ENCODE peak calls at places on chromosomes 16 and 17, in ten cellular contexts. F is foreskin melanocyte; N is iPS DF 19.7; M is stimulated activated CD8-positive, alpha-beta memory T cell treated with anti-CD3 and anti-CD28 coated beads, Interleukin-15, amount 100 ng/mL, for 4 hours; Y is NCI-H2029; V is NCI-H1436; E is RKO; J is left ventricle myocardium superior; R is HEK293T; K is IMR-90. W is an unnamed sample.

GRCh38 chr16:12976936-12977335 is 75.5 kb downstream of the SHISA9 start:
- DNase-seq in F (peak), N (no peak), M (no peak), Y (no peak), V (no peak), E (no peak), J (no peak), R (no peak), K (no peak), W (no peak)

GRCh38 chr17:50891577-50891989 is 25.4 kb upstream of the TOB1 start:
- DNase-seq in F (no peak), N (no peak), M (no peak), Y (no peak), V (no peak), E (no peak), J (no peak), R (no peak), K (no peak), W (no peak)

GRCh38 chr17:78144146-78144719 is 2.0 kb upstream of the C17orf99 start:
- DNase-seq in F (no peak), N (no peak), M (no peak), Y (no peak), V (no peak), E (no peak), J (peak), R (no peak), K (peak), W (peak)

GRCh38 chr17:21029032-21029431 is 13.8 kb downstream of the USP22 start:
- DNase-seq in F (no peak), N (no peak), M (no peak), Y (no peak), V (no peak), E (no peak), J (no peak), R (no peak), K (peak), W (no peak)

GRCh38 chr16:4515611-4516233 is 22.9 kb downstream of the CDIP1 start:
- DNase-seq in F (peak), N (no peak), M (no peak), Y (no peak), V (no peak), E (no peak), J (no peak), R (no peak), K (no peak), W (no peak)

GRCh38 chr16:87966685-87967185 is 15.5 kb downstream of the BANP start:
- DNase-seq in F (no peak), N (no peak), M (no peak), Y (no peak), V (no peak), E (no peak), J (no peak), R (no peak), K (no peak), W (peak)

GRCh38 chr17:36072431-36073121 is 8.5 kb downstream of the CCL18 start:
- DNase-seq in F (peak), N (peak), M (peak), Y (no peak), V (peak), E (no peak), J (peak), R (peak), K (peak), W (peak)

GRCh38 chr17:48718162-48718780 is 4.0 kb downstream of the PRAC1 start:
- DNase-seq in F (no peak), N (no peak), M (no peak), Y (no peak), V (no peak), E (peak), J (no peak), R (no peak), K (no peak), W (peak)

GRCh38 chr17:62662855-62663254 is 35.4 kb downstream of the MRC2 start:
- DNase-seq in F (no peak), N (no peak), M (no peak), Y (no peak), V (no peak), E (no peak), J (no peak), R (no peak), K (no peak), W (no peak)

GRCh38 chr17:78438694-78439325 is 60.4 kb downstream of the PGS1 start:
- DNase-seq in F (no peak), N (no peak), M (no peak), Y (no peak), V (no peak), E (no peak), J (no peak), R (no peak), K (no peak), W (no peak)

GRCh38 chr16:71185366-71185765 is 45.2 kb downstream of the HYDIN start:
- DNase-seq in F (peak), N (no peak), M (no peak), Y (no peak), V (no peak), E (no peak), J (no peak), R (no peak), K (peak), W (no peak)

GRCh38 chr16:58252716-58253115 is 42.1 kb downstream of the PRSS54 start:
- DNase-seq in F (no peak), N (no peak), M (no peak), Y (no peak), V (no peak), E (no peak), J (no peak), R (no peak), K (no peak), W (no peak)

GRCh38 chr17:80124351-80124981 is 22.5 kb downstream of the EIF4A3 start:
- DNase-seq in F (no peak), N (peak), M (no peak), Y (no peak), V (peak), E (peak), J (no peak), R (peak), K (peak), W (no peak)

GRCh38 chr17:80265205-80266068 is 4.8 kb downstream of the RNF213 start:
- DNase-seq in F (no peak), N (no peak), M (peak), Y (no peak), V (no peak), E (no peak), J (no peak), R (no peak), K (no peak), W (no peak)

GRCh38 chr17:6094926-6095325 is 24.7 kb downstream of the WSCD1 start:
- DNase-seq in F (no peak), N (no peak), M (no peak), Y (no peak), V (no peak), E (no peak), J (no peak), R (no peak), K (no peak), W (no peak)

GRCh38 chr17:4163951-4164350 is 21.0 kb downstream of the CYB5D2 start:
- DNase-seq in F (no peak), N (no peak), M (no peak), Y (no peak), V (no peak), E (no peak), J (no peak), R (no peak), K (peak), W (no peak)

GRCh38 chr16:87017388-87018012 is 299.7 kb downstream of the C16orf95 start:
- DNase-seq in F (peak), N (no peak), M (no peak), Y (no peak), V (no peak), E (peak), J (no peak), R (peak), K (peak), W (no peak)

GRCh38 chr17:71188811-71189492 is 931.9 kb upstream of the SOX9 start:
- DNase-seq in F (peak), N (no peak), M (no peak), Y (no peak), V (no peak), E (peak), J (no peak), R (no peak), K (peak), W (no peak)

W was measured in mucosa of descending colon.